ENCODE peak calls at places on chromosomes 6 and 20, in seven cellular contexts. X, I, R, Z, E, F and Y are unnamed samples.

GRCh38 chr20:2476742-2477615 is 6.4 kb upstream of the SNRPB start:
- DNase-seq in X (no peak), I (no peak), R (no peak), Z (no peak), E (no peak), F (no peak), Y (no peak)

GRCh38 chr6:149373511-149373910 is 26.6 kb upstream of the SUMO4 start:
- DNase-seq in X (no peak), I (no peak), R (no peak), Z (no peak), E (no peak), F (no peak), Y (no peak)

GRCh38 chr20:53950031-53950430 is 120.4 kb downstream of the BCAS1 start:
- DNase-seq in X (no peak), I (no peak), R (no peak), Z (no peak), E (no peak), F (no peak), Y (no peak)

GRCh38 chr6:140441256-140441655 is 1066.8 kb upstream of the CITED2 start:
- DNase-seq in X (peak), I (no peak), R (peak), Z (peak), E (peak), F (no peak), Y (peak)

GRCh38 chr20:380763-381580 is 412 bp downstream of the TRIB3 start:
- DNase-seq in X (peak), I (peak), R (peak), Z (peak), E (peak), F (peak), Y (no peak)

GRCh38 chr6:145729887-145730286 is 5.4 kb downstream of the EPM2A start:
- DNase-seq in X (no peak), I (no peak), R (no peak), Z (no peak), E (no peak), F (no peak), Y (no peak)

GRCh38 chr20:54643761-54644160 is 168.4 kb downstream of the DOK5 start:
- DNase-seq in X (no peak), I (no peak), R (no peak), Z (no peak), E (peak), F (no peak), Y (no peak)

GRCh38 chr6:168133186-168133585 is 54.2 kb upstream of the FRMD1 start:
- DNase-seq in X (no peak), I (no peak), R (no peak), Z (no peak), E (peak), F (peak), Y (no peak)

GRCh38 chr6:157533397-157533814 is 152.4 kb downstream of the ZDHHC14 start:
- DNase-seq in X (no peak), I (no peak), R (no peak), Z (no peak), E (no peak), F (no peak), Y (no peak)

GRCh38 chr20:40687384-40688128 is 1.5 kb downstream of the MAFB start:
- DNase-seq in X (peak), I (peak), R (peak), Z (no peak), E (peak), F (peak), Y (no peak)

GRCh38 chr6:151179321-151179720 is 60.4 kb upstream of the AKAP12 start:
- DNase-seq in X (no peak), I (no peak), R (no peak), Z (no peak), E (peak), F (no peak), Y (no peak)

GRCh38 chr20:19741914-19742313 is 16.1 kb upstream of the RIN2 start:
- DNase-seq in X (no peak), I (no peak), R (no peak), Z (no peak), E (peak), F (no peak), Y (no peak)

GRCh38 chr6:78835817-78836216 is 31.5 kb upstream of the IRAK1BP1 start:
- DNase-seq in X (no peak), I (no peak), R (no peak), Z (peak), E (peak), F (no peak), Y (no peak)

GRCh38 chr20:62376112-62377063 is 9.3 kb upstream of the LAMA5 start:
- DNase-seq in X (peak), I (no peak), R (no peak), Z (peak), E (peak), F (peak), Y (no peak)

GRCh38 chr20:48039514-48039913 is 254.2 kb upstream of the SULF2 start:
- DNase-seq in X (no peak), I (no peak), R (no peak), Z (no peak), E (no peak), F (no peak), Y (no peak)

GRCh38 chr20:11204926-11205768 is 531.3 kb upstream of the JAG1 start:
- DNase-seq in X (peak), I (peak), R (peak), Z (peak), E (peak), F (peak), Y (no peak)

GRCh38 chr6:127550403-127550802 is 26.6 kb upstream of the C6orf58 start:
- DNase-seq in X (no peak), I (no peak), R (no peak), Z (no peak), E (peak), F (no peak), Y (no peak)

GRCh38 chr6:122578961-122579360 is 31.2 kb upstream of the PKIB start:
- DNase-seq in X (no peak), I (no peak), R (no peak), Z (no peak), E (no peak), F (no peak), Y (no peak)

GRCh38 chr6:122576888-122577287 is 33.3 kb upstream of the PKIB start:
- DNase-seq in X (no peak), I (no peak), R (no peak), Z (no peak), E (no peak), F (no peak), Y (no peak)

GRCh38 chr6:122580731-122581130 is 29.5 kb upstream of the PKIB start:
- DNase-seq in X (no peak), I (no peak), R (no peak), Z (no peak), E (no peak), F (no peak), Y (no peak)
- TF ChIP-seq CTCF in X (no peak), I (no peak), R (peak), Z (no peak), E (no peak), F (no peak), Y (no peak)

GRCh38 chr6:12150812-12151432 is 138.8 kb downstream of the HIVEP1 start:
- DNase-seq in X (peak), I (no peak), R (no peak), Z (peak), E (peak), F (no peak), Y (no peak)
- TF ChIP-seq CTCF in X (peak), I (peak), R (peak), Z (peak), E (peak), F (no peak), Y (no peak)

DNA sequence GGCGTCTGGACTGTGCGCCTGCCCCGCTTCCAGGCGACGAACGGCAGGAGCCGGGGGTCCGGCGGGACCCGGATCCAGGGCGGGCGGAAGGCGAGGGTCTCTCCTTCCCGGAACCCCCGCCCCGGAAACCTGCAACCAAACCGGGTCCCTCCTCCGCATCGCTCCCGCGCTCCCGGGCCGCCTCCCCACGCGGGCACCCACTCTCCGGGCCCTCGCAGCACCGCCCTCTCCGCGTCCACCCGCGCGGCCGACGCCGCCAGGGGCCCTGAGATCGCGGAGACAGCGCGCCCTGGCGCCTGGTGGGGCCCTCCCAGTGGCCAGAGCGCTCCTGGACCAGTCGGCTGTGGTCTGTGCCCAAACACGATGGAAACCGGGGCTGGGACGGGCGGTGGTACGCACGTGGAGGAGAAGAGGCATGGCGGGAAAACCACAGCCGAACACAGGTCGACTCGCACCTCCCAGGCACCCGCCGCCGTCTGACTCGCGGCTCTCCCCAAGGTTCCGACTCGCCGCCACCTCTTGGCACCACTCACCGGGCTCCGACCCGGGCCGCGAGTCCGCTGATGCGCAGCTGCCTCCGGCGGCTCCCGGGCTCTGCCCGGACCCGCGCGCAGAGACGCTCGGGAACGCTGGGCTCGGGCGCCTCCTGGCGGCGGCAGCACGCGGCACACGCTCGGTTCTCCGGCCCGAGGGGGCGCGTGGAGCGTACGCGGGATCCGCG is 7.9 kb downstream of the NKX2-2 start:
- DNase-seq in X (peak), I (peak), R (peak), Z (peak), E (peak), F (no peak), Y (no peak)
- TF ChIP-seq CTCF in X (peak), I (peak), R (peak), Z (peak), E (peak), F (peak), Y (no peak)

GRCh38 chr6:25014806-25015560 is 79.2 kb upstream of the RIPOR2 start:
- DNase-seq in X (peak), I (no peak), R (no peak), Z (peak), E (peak), F (peak), Y (no peak)

GRCh38 chr6:25012657-25013056 is 76.9 kb upstream of the RIPOR2 start:
- DNase-seq in X (no peak), I (no peak), R (no peak), Z (no peak), E (peak), F (no peak), Y (no peak)

GRCh38 chr6:25010917-25011625 is 75.3 kb upstream of the RIPOR2 start:
- DNase-seq in X (no peak), I (no peak), R (no peak), Z (no peak), E (peak), F (no peak), Y (no peak)

GRCh38 chr6:25014375-25014774 is 78.6 kb upstream of the RIPOR2 start:
- DNase-seq in X (no peak), I (no peak), R (no peak), Z (no peak), E (peak), F (no peak), Y (no peak)

DNA sequence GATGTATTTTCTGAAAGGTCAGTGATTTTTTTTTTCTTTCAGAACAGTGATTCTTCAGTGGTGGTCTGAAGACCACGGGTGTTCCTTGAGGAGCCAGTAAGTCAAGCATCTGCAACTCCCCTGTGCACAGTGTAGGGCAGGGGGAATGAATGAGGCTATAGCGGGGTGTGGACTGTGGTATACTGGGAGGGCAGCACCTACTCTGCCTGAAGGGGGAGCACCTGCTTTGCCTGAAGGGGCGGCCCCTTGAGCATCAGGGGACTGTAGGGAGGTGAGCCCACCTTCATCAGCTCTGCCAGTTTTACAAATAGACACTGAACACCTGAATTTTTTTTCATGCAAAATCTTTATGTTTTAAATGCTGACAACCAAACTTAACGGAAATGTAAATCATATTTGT is 77.5 kb upstream of the RIPOR2 start:
- DNase-seq in X (no peak), I (no peak), R (no peak), Z (no peak), E (no peak), F (no peak), Y (no peak)
- TF ChIP-seq CTCF in X (no peak), I (peak), R (no peak), Z (no peak), E (no peak), F (no peak), Y (no peak)

DNA sequence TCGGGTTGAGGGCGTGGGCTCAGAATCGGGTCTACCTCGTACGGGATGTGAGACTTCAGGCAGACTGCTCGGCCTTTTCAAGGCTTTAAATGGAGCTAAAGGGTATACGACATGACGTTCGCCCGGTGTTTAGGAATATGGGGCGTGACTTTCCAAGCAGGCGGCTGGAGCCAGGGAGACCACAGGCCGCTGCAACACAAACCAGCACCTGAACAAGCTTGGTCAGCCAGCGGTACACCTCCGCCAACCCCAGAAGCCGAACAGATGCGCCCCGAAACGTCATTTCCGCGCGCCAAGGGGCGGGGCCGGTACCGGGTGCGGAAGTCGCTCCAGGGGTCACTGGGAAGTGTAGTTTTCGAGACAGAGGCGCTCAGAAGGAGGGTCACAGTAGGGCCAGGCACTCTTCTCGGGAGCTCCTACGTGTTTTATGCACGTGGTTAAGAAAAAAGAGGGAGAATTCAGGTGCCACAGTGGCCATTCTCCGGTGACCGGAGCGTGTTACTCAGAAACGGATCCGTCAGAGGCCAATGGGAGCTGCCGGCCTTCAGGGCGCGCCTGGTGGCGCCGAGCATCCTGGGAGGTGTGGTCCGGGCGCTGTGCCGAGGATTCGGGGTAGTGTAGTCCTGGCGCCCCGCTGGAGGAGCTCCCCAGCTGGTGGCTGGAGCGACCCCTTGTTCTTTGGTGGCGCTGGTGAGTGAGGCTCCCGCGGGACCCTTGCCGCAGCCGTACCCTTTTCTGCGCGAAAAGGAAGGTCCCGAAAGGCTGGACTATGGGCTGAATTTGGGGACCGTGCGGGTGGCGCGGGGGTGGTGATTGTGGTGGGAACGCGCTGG is at the start of gene ZNF133:
- DNase-seq in X (peak), I (peak), R (peak), Z (peak), E (peak), F (peak), Y (peak)
- TF ChIP-seq CTCF in X (no peak), I (peak), R (no peak), Z (no peak), E (no peak), F (peak), Y (no peak)

GRCh38 chr6:34249469-34250370 is 914 bp upstream of the SMIM29 start:
- DNase-seq in X (no peak), I (no peak), R (no peak), Z (no peak), E (no peak), F (no peak), Y (no peak)

GRCh38 chr6:34248198-34248726 is 544 bp downstream of the SMIM29 start:
- DNase-seq in X (no peak), I (peak), R (peak), Z (peak), E (peak), F (peak), Y (no peak)

GRCh38 chr6:34246563-34247391 is 2.0 kb downstream of the SMIM29 start:
- DNase-seq in X (peak), I (peak), R (peak), Z (peak), E (peak), F (no peak), Y (no peak)

GRCh38 chr6:34247481-34248197 is 1.2 kb downstream of the SMIM29 start:
- DNase-seq in X (no peak), I (peak), R (no peak), Z (no peak), E (peak), F (no peak), Y (no peak)

GRCh38 chr6:34248727-34249468 is at the start of gene SMIM29:
- DNase-seq in X (peak), I (peak), R (peak), Z (peak), E (peak), F (peak), Y (peak)
- TF ChIP-seq CTCF in X (peak), I (peak), R (peak), Z (peak), E (peak), F (peak), Y (peak)

GRCh38 chr6:37365791-37366190 is 12.0 kb downstream of the RNF8 start:
- DNase-seq in X (no peak), I (no peak), R (no peak), Z (no peak), E (peak), F (no peak), Y (no peak)
- TF ChIP-seq CTCF in X (no peak), I (peak), R (no peak), Z (peak), E (peak), F (no peak), Y (no peak)

GRCh38 chr6:108675226-108676160 is 114.8 kb downstream of the FOXO3 start:
- DNase-seq in X (no peak), I (no peak), R (no peak), Z (no peak), E (no peak), F (no peak), Y (no peak)

GRCh38 chr6:108673602-108674001 is 112.9 kb downstream of the FOXO3 start:
- DNase-seq in X (no peak), I (no peak), R (no peak), Z (peak), E (no peak), F (no peak), Y (no peak)

GRCh38 chr6:108677357-108677756 is 116.6 kb downstream of the FOXO3 start:
- DNase-seq in X (no peak), I (no peak), R (no peak), Z (no peak), E (no peak), F (no peak), Y (no peak)

GRCh38 chr6:108676555-108676954 is 115.8 kb downstream of the FOXO3 start:
- DNase-seq in X (no peak), I (no peak), R (no peak), Z (no peak), E (no peak), F (no peak), Y (no peak)

GRCh38 chr6:108677894-108678293 is 117.2 kb downstream of the FOXO3 start:
- DNase-seq in X (no peak), I (no peak), R (no peak), Z (no peak), E (no peak), F (no peak), Y (no peak)
- TF ChIP-seq CTCF in X (no peak), I (no peak), R (no peak), Z (no peak), E (no peak), F (no peak), Y (no peak)